ENCODE peak calls at places on chromosomes 13 and 19, in six cellular contexts. V is astrocyte, F is SJCRH30, S is GM23248, T is DND-41, I is colonic mucosa. Y is an unnamed sample.

GRCh38 chr19:29211562-29212416 is 1.2 kb downstream of the UQCRFS1 start:
- DNase-seq in V (peak), F (no peak), S (peak), T (no peak), I (no peak), Y (peak)

GRCh38 chr13:112983428-112984196 is 14.6 kb downstream of the MCF2L start:
- DNase-seq in V (no peak), F (no peak), S (no peak), T (no peak), I (peak), Y (no peak)

GRCh38 chr19:12913011-12913561 is 6.0 kb downstream of the SYCE2 start:
- DNase-seq in V (peak), F (peak), S (peak), T (no peak), I (peak), Y (peak)

GRCh38 chr13:49098771-49099512 is 121.2 kb upstream of the MLNR start:
- DNase-seq in V (no peak), F (no peak), S (peak), T (no peak), I (no peak), Y (no peak)

GRCh38 chr13:109704771-109705628 is 81.4 kb downstream of the IRS2 start:
- DNase-seq in V (no peak), F (no peak), S (peak), T (no peak), I (peak), Y (no peak)

GRCh38 chr19:6047741-6048231 is 62.5 kb downstream of the RFX2 start:
- DNase-seq in V (no peak), F (peak), S (peak), T (no peak), I (no peak), Y (peak)

GRCh38 chr19:11136400-11137101 is 19.0 kb downstream of the SPC24 start:
- DNase-seq in V (peak), F (no peak), S (no peak), T (no peak), I (no peak), Y (no peak)

GRCh38 chr19:32748497-32748896 is 28.9 kb downstream of the TDRD12 start:
- DNase-seq in V (no peak), F (no peak), S (no peak), T (no peak), I (no peak), Y (peak)

GRCh38 chr19:13095393-13095784 is 7.3 kb downstream of the LYL1 start:
- DNase-seq in V (no peak), F (no peak), S (no peak), T (no peak), I (no peak), Y (no peak)

GRCh38 chr13:112575680-112576079 is 12.3 kb downstream of the TUBGCP3 start:
- DNase-seq in V (peak), F (no peak), S (peak), T (no peak), I (no peak), Y (no peak)

GRCh38 chr19:42407816-42408175 is 17.7 kb upstream of the CNFN start:
- DNase-seq in V (no peak), F (no peak), S (no peak), T (no peak), I (no peak), Y (no peak)

GRCh38 chr19:45817725-45818301 is 2.7 kb upstream of the RSPH6A start:
- DNase-seq in V (no peak), F (no peak), S (no peak), T (no peak), I (no peak), Y (no peak)

GRCh38 chr19:16062789-16063188 is 13.5 kb upstream of the TPM4 start:
- DNase-seq in V (no peak), F (peak), S (no peak), T (peak), I (peak), Y (peak)

GRCh38 chr13:45168555-45168930 is 32.3 kb downstream of the KCTD4 start:
- DNase-seq in V (no peak), F (no peak), S (no peak), T (no peak), I (no peak), Y (no peak)

GRCh38 chr19:35228177-35228930 is at the start of gene FAM187B:
- DNase-seq in V (no peak), F (no peak), S (no peak), T (no peak), I (no peak), Y (no peak)

GRCh38 chr13:107421951-107422350 is 793.4 kb downstream of the LIG4 start:
- DNase-seq in V (peak), F (no peak), S (peak), T (no peak), I (no peak), Y (no peak)

GRCh38 chr19:33231511-33231910 is 5.9 kb upstream of the SLC7A10 start:
- DNase-seq in V (no peak), F (no peak), S (peak), T (no peak), I (no peak), Y (no peak)

GRCh38 chr13:109465151-109465550 is 321.2 kb downstream of the IRS2 start:
- DNase-seq in V (no peak), F (no peak), S (peak), T (peak), I (no peak), Y (no peak)

GRCh38 chr13:46340631-46341111 is 46.4 kb downstream of the RUBCNL start:
- DNase-seq in V (no peak), F (no peak), S (no peak), T (no peak), I (no peak), Y (no peak)

GRCh38 chr13:42054798-42055499 is 6.5 kb downstream of the DGKH start:
- DNase-seq in V (no peak), F (no peak), S (no peak), T (no peak), I (no peak), Y (no peak)

GRCh38 chr13:59458908-59459579 is 704.7 kb downstream of the DIAPH3 start:
- DNase-seq in V (peak), F (peak), S (peak), T (no peak), I (no peak), Y (no peak)

GRCh38 chr13:51772105-51772455 is 31.9 kb downstream of the DHRS12 start:
- DNase-seq in V (no peak), F (no peak), S (no peak), T (no peak), I (no peak), Y (no peak)

GRCh38 chr19:30391052-30391451 is 18.9 kb downstream of the ZNF536 start:
- DNase-seq in V (no peak), F (no peak), S (no peak), T (no peak), I (no peak), Y (no peak)

GRCh38 chr13:76474356-76474755 is 411.8 kb downstream of the KCTD12 start:
- DNase-seq in V (no peak), F (no peak), S (peak), T (no peak), I (no peak), Y (no peak)

GRCh38 chr19:1482361-1483066 is 3.5 kb upstream of the C19orf25 start:
- DNase-seq in V (no peak), F (no peak), S (no peak), T (no peak), I (no peak), Y (no peak)

GRCh38 chr19:54188224-54188871 is 1.0 kb downstream of the MBOAT7 start:
- DNase-seq in V (peak), F (no peak), S (peak), T (peak), I (peak), Y (no peak)

GRCh38 chr19:27775395-27775794 is 1437.6 kb downstream of the UQCRFS1 start:
- DNase-seq in V (no peak), F (no peak), S (peak), T (no peak), I (no peak), Y (peak)

GRCh38 chr13:71828564-71828963 is 38.4 kb downstream of the DACH1 start:
- DNase-seq in V (no peak), F (no peak), S (no peak), T (no peak), I (no peak), Y (no peak)

GRCh38 chr19:39813264-39813998 is 20.5 kb downstream of the DYRK1B start:
- DNase-seq in V (no peak), F (peak), S (no peak), T (no peak), I (no peak), Y (no peak)

GRCh38 chr19:51626675-51627074 is 3.5 kb downstream of the SIGLEC5 start:
- DNase-seq in V (no peak), F (no peak), S (no peak), T (no peak), I (no peak), Y (no peak)

GRCh38 chr13:97901716-97902115 is 51.8 kb upstream of the IPO5 start:
- DNase-seq in V (no peak), F (no peak), S (no peak), T (no peak), I (no peak), Y (no peak)

GRCh38 chr13:47038196-47038595 is 141.3 kb upstream of the HTR2A start:
- DNase-seq in V (peak), F (no peak), S (peak), T (no peak), I (no peak), Y (no peak)

GRCh38 chr13:79282508-79282907 is 123.5 kb downstream of the RBM26 start:
- DNase-seq in V (no peak), F (no peak), S (no peak), T (no peak), I (no peak), Y (no peak)

GRCh38 chr13:52785721-52786120 is 46.1 kb upstream of the CNMD start:
- DNase-seq in V (no peak), F (no peak), S (peak), T (no peak), I (no peak), Y (no peak)

GRCh38 chr13:24274452-24274971 is 34.9 kb upstream of the C1QTNF9 start:
- DNase-seq in V (no peak), F (peak), S (no peak), T (peak), I (no peak), Y (no peak)
- H3K27ac ChIP-seq in V (no peak), F (peak), S (no peak), T (peak), I (peak), Y (no peak)

GRCh38 chr13:40586886-40587285 is 79.6 kb downstream of the FOXO1 start:
- DNase-seq in V (no peak), F (no peak), S (no peak), T (no peak), I (no peak), Y (no peak)
- H3K4me3 ChIP-seq in V (no peak), F (no peak), S (no peak), T (no peak), I (no peak), Y (no peak)

GRCh38 chr19:290539-291521 is at the start of gene PLPP2:
- DNase-seq in V (no peak), F (no peak), S (peak), T (no peak), I (peak), Y (no peak)

GRCh38 chr19:288911-289310 is 2.3 kb downstream of the PLPP2 start:
- DNase-seq in V (no peak), F (no peak), S (no peak), T (no peak), I (no peak), Y (no peak)

GRCh38 chr19:291561-292280 is 518 bp upstream of the PLPP2 start:
- DNase-seq in V (no peak), F (no peak), S (peak), T (no peak), I (peak), Y (no peak)

GRCh38 chr19:287381-287871 is 3.8 kb downstream of the PLPP2 start:
- DNase-seq in V (no peak), F (no peak), S (no peak), T (no peak), I (no peak), Y (no peak)

GRCh38 chr19:289651-290538 is 1.3 kb downstream of the PLPP2 start:
- DNase-seq in V (peak), F (no peak), S (peak), T (no peak), I (peak), Y (no peak)
- H3K27ac ChIP-seq in V (no peak), F (no peak), S (no peak), T (no peak), I (peak), Y (no peak)

GRCh38 chr19:47512183-47512947 is 2.5 kb downstream of the NAPA start:
- DNase-seq in V (no peak), F (peak), S (peak), T (no peak), I (peak), Y (peak)

GRCh38 chr19:47510516-47511127 is 4.2 kb downstream of the NAPA start:
- DNase-seq in V (no peak), F (no peak), S (no peak), T (no peak), I (no peak), Y (no peak)

GRCh38 chr19:47511681-47512080 is 3.2 kb downstream of the NAPA start:
- DNase-seq in V (no peak), F (peak), S (peak), T (no peak), I (no peak), Y (peak)

GRCh38 chr19:47509973-47510372 is 4.9 kb downstream of the NAPA start:
- DNase-seq in V (no peak), F (no peak), S (peak), T (no peak), I (no peak), Y (no peak)

GRCh38 chr19:47511128-47511517 is 3.7 kb downstream of the NAPA start:
- DNase-seq in V (no peak), F (no peak), S (peak), T (no peak), I (no peak), Y (no peak)
- H3K4me3 ChIP-seq in V (no peak), F (no peak), S (no peak), T (no peak), I (no peak), Y (peak)

GRCh38 chr19:18762125-18763023 is 28.7 kb downstream of the COMP start:
- DNase-seq in V (peak), F (peak), S (peak), T (no peak), I (peak), Y (peak)
- H3K27ac ChIP-seq in V (no peak), F (peak), S (no peak), T (no peak), I (no peak), Y (peak)

GRCh38 chr13:94609196-94609595 is 7.5 kb downstream of the GPR180 start:
- DNase-seq in V (no peak), F (no peak), S (no peak), T (no peak), I (no peak), Y (no peak)
- H3K4me3 ChIP-seq in V (no peak), F (no peak), S (no peak), T (no peak), I (no peak), Y (no peak)

GRCh38 chr13:32472194-32472621 is 44.3 kb upstream of the N4BP2L1 start:
- DNase-seq in V (no peak), F (no peak), S (peak), T (no peak), I (no peak), Y (no peak)
- H3K27ac ChIP-seq in V (no peak), F (no peak), S (peak), T (no peak), I (no peak), Y (no peak)

GRCh38 chr13:20465218-20465879 is 60.3 kb downstream of the CRYL1 start:
- DNase-seq in V (no peak), F (no peak), S (peak), T (no peak), I (peak), Y (no peak)
- H3K4me3 ChIP-seq in V (no peak), F (no peak), S (no peak), T (no peak), I (no peak), Y (no peak)

GRCh38 chr13:39527301-39527700 is 75.7 kb downstream of the LHFPL6 start:
- DNase-seq in V (no peak), F (no peak), S (no peak), T (no peak), I (no peak), Y (no peak)
- H3K27ac ChIP-seq in V (peak), F (no peak), S (peak), T (no peak), I (no peak), Y (no peak)

DNA sequence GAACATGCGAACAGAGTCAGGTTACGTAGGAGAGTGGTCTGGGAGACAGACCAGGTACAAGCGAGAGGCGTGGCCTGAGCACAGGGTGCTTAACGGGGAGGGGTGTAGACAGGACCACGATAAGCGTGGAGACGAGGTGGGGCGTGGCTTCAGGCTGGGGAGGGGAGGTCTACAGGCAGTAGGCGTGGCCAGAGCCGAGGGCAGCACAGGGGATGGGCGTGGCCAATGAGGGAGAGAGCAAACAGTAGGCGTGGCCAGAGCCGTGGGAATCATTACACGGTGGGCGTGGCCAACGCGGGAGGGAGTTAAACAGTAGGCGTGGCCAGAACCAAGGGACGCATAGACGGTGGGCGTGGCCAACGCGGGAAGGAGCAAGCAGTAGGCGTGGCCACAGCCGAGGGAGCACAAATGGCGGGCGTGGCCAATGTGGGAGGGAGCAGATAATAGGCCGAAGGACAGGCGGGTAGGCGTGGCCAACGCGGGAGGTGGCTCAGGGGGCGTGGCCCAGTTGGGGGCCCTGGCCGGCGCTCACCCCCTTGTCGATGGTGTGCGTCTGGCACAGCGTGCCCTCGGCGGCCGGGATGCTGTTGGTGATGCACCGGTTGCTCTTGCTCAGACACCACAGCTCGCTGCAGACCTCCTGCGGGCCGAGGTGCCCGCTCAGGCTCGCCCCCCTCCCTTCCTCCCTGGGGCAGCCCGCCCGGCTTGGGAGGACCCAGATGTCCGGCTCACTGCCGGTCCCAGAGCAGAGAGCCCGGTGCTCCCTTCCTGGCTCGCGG is 15.2 kb upstream of the MYO1F start:
- DNase-seq in V (peak), F (peak), S (peak), T (peak), I (peak), Y (peak)
- H3K4me3 ChIP-seq in V (peak), F (no peak), S (peak), T (no peak), I (peak), Y (peak)